ENCODE peak calls at places on chromosomes 2 and 18, in eight cellular contexts. K, M, X, P, H, V, Q and O are unnamed samples.

GRCh38 chr2:35410431-35411061 is 945.0 kb upstream of the CRIM1 start:
- DNase-seq in P (peak; percentile 70), V (peak; percentile 9), Q (peak; percentile 45), X (peak; percentile 72), M (no peak), H (peak; percentile 46), K (peak; percentile 70), O (peak; percentile 30)

GRCh38 chr18:51195602-51196115 is 1.8 kb downstream of the MEX3C start:
- DNase-seq in Q (no peak), M (no peak), K (no peak), P (peak; percentile 94), V (peak; percentile 64), X (peak; percentile 34), H (peak; percentile 60), O (peak; percentile 59)

GRCh38 chr18:7596133-7596532 is 29.0 kb downstream of the PTPRM start:
- DNase-seq in H (no peak), K (no peak), M (no peak), X (no peak), Q (no peak), P (no peak), V (peak; percentile 17), O (no peak)

GRCh38 chr2:84815146-84815545 is 65.7 kb downstream of the TRABD2A start:
- DNase-seq in K (no peak), Q (no peak), X (no peak), H (no peak), V (no peak), P (no peak), M (no peak), O (no peak)

GRCh38 chr18:55327454-55327853 is 260.5 kb downstream of the TCF4 start:
- DNase-seq in K (no peak), H (no peak), X (no peak), P (no peak), M (no peak), V (no peak), Q (no peak), O (no peak)

GRCh38 chr2:6069354-6069753 is 377.2 kb downstream of the SOX11 start:
- DNase-seq in V (no peak), Q (no peak), M (no peak), X (no peak), H (no peak), K (no peak), P (peak; percentile 60), O (no peak)

GRCh38 chr2:54456526-54457325 is 599 bp downstream of the SPTBN1 start:
- DNase-seq in P (peak; percentile 60), Q (no peak), M (no peak), H (no peak), X (peak; percentile 69), V (peak; percentile 22), K (no peak), O (peak; percentile 46)

GRCh38 chr2:168490916-168491605 is 35.0 kb downstream of the CERS6 start:
- DNase-seq in X (no peak), P (no peak), H (no peak), K (no peak), M (no peak), V (no peak), Q (no peak), O (no peak)

GRCh38 chr18:34837769-34838194 is 127.7 kb downstream of the DTNA start:
- DNase-seq in H (no peak), K (no peak), Q (no peak), V (no peak), X (no peak), P (no peak), M (no peak), O (no peak)

GRCh38 chr2:11539317-11540147 is 5.7 kb downstream of the GREB1 start:
- DNase-seq in V (no peak), X (peak; percentile 40), M (no peak), Q (peak; percentile 85), H (no peak), P (peak; percentile 33), K (peak; percentile 83), O (peak; percentile 38)

GRCh38 chr2:636649-637405 is 40.4 kb downstream of the TMEM18 start:
- DNase-seq in P (peak; percentile 95), H (peak; percentile 71), X (peak; percentile 79), Q (peak; percentile 77), K (no peak), M (peak; percentile 77), V (peak; percentile 27), O (peak; percentile 69)

GRCh38 chr18:3524706-3525105 is 74.7 kb downstream of the TGIF1 start:
- DNase-seq in V (no peak), X (no peak), P (no peak), M (no peak), H (no peak), Q (no peak), K (no peak), O (no peak)

GRCh38 chr18:8116346-8117007 is 492.8 kb upstream of the RAB12 start:
- DNase-seq in Q (no peak), V (peak; percentile 78), K (no peak), X (no peak), H (no peak), M (no peak), P (no peak), O (no peak)

GRCh38 chr2:169822785-169823392 is 1.8 kb downstream of the METTL5 start:
- DNase-seq in K (no peak), V (no peak), X (no peak), M (no peak), H (no peak), P (no peak), Q (no peak), O (no peak)

GRCh38 chr2:169824373-169825333 is at the start of gene METTL5:
- DNase-seq in X (peak; percentile 91), V (peak; percentile 68), M (peak; percentile 70), Q (peak; percentile 85), P (peak; percentile 92), K (peak; percentile 90), H (peak; percentile 87), O (peak; percentile 79)

GRCh38 chr2:169828141-169828811 is 1.0 kb downstream of the UBR3 start:
- DNase-seq in K (no peak), H (peak; percentile 60), Q (no peak), P (peak; percentile 27), M (no peak), X (peak; percentile 89), V (peak; percentile 45), O (peak; percentile 68)

GRCh38 chr2:169823996-169824372 is 721 bp downstream of the METTL5 start:
- DNase-seq in P (no peak), X (no peak), V (peak; percentile 55), K (no peak), M (no peak), H (no peak), Q (no peak), O (no peak)

GRCh38 chr2:169827272-169828140 is at the start of gene UBR3:
- DNase-seq in Q (peak; percentile 93), V (peak; percentile 75), X (peak; percentile 95), M (peak; percentile 92), H (peak; percentile 95), P (peak; percentile 96), K (peak; percentile 96), O (peak; percentile 92)
- TF ChIP-seq CTCF in Q (no peak), V (peak; percentile 35), X (no peak), M (no peak), H (no peak), P (no peak), K (no peak), O (no peak)

DNA sequence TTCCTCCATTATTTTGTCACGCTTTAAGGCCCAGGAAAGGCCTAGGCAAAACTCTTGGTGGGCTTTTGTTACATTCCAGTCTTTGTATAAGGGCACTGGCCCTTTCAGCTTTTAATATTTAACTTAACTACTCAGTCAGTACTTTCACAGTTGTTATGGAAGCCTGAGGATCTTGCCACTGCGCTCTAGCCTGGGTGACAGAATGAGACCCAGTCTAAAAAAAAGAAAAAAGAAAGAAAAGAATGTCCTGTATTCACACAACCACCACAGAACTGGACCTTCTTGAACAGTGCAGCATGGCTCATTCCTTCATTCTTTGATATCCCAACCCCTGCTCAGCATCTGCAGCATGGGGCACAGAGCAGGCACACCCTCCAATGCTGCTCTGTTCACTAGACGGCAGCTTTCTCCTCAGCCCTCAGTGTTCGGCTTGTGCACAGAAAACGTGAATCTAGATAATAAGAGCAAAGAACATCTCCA is 93.4 kb upstream of the MSH2 start:
- DNase-seq in K (no peak), P (no peak), V (no peak), Q (no peak), M (no peak), X (no peak), H (no peak), O (no peak)
- H3K27ac ChIP-seq in K (no peak overlapping the region), P (no peak overlapping the region), V (no peak overlapping the region), Q (peak overlapping the region; percentile 67), M (peak overlapping the region; percentile 52), X (no peak overlapping the region), H (peak overlapping the region; percentile 74), O (no peak overlapping the region)

GRCh38 chr2:43300781-43301586 is 74.6 kb upstream of the ZFP36L2 start:
- DNase-seq in P (no peak), M (peak; percentile 75), V (peak; percentile 90), K (peak; percentile 67), X (no peak), H (no peak), Q (peak; percentile 76), O (no peak)

GRCh38 chr2:43300222-43300621 is 73.8 kb upstream of the ZFP36L2 start:
- DNase-seq in M (peak; percentile 0), X (no peak), H (no peak), K (no peak), P (no peak), V (no peak), Q (no peak), O (no peak)

GRCh38 chr2:43302311-43303051 is 76.1 kb upstream of the ZFP36L2 start:
- DNase-seq in V (no peak), Q (no peak), X (no peak), P (no peak), H (no peak), M (no peak), K (no peak), O (no peak)

GRCh38 chr2:43294973-43295603 is 68.7 kb upstream of the ZFP36L2 start:
- DNase-seq in V (no peak), H (no peak), Q (no peak), K (no peak), X (no peak), P (no peak), M (no peak), O (no peak)

DNA sequence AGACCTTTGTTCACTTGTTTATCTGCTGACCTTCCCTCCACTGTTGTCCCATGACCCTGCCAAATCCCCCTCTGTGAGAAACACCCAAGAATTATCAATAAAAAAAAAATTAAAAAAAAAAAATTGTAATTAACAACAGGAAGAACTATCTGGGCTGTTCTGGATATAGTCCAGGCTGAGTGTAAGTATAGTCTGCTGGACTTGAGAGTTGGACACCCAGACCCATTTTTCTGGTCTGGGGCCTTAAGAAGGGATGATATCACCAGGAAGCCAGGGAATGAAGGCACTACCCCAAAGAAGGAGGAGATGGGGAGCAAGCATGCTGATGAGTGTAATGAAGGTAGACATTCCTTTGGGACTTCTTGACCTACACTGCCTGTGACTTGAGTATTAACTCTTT is 72.1 kb upstream of the ZFP36L2 start:
- DNase-seq in H (no peak), K (no peak), V (no peak), M (peak; percentile 2), X (no peak), Q (no peak), P (no peak), O (no peak)
- TF ChIP-seq CTCF in H (no peak), K (no peak), V (no peak), M (no peak), X (no peak), Q (no peak), P (no peak), O (no peak)

DNA sequence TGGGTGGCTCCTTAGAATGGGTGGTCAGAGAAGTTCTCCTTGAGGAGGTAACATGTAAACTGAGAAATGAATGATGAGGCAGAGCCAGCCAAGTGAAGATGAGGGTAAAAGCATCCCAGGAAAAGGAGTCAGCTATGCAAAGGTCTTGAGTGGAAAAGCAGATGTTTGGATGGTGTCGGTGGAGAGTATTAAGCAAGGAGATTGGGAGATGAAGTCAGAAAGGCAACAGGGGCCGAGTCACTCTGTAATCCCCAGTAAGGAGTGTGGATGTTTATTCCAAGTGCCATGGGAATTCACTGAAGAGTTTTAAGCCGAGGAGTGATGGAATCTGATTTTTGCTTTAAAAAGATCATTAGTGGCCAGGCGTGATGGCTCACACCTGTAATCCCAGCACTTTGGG is 3.4 kb upstream of the STAMBP start:
- DNase-seq in H (no peak), V (no peak), Q (no peak), X (no peak), M (no peak), P (no peak), K (no peak), O (no peak)
- H3K27ac ChIP-seq in H (no peak overlapping the region), V (no peak overlapping the region), Q (no peak overlapping the region), X (no peak overlapping the region), M (no peak overlapping the region), P (no peak overlapping the region), K (no peak overlapping the region), O (no peak overlapping the region)